ENCODE peak calls at places on chromosomes 11 and 22, in ten cellular contexts. I is aorta, D is neural progenitor cell, L is fibroblast of lung, B is PC-3, U is mammary epithelial cell, O is ovary, X is body of pancreas, H is neuronal stem cell, G is adrenal gland. J is an unnamed sample. For H3K4me1, the result is how much of the 10 kb centered on the place peaks cover.

GRCh38 chr11:12888525-12889158 is 120.5 kb upstream of the RASSF10 start:
- DNase-seq in H (peak), X (peak), B (peak), I (peak), O (peak), G (peak), D (peak), U (peak), L (peak), J (no peak)

GRCh38 chr11:60197442-60197841 is 14.6 kb upstream of the MS4A6A start:
- DNase-seq in I (no peak), B (no peak), D (no peak), X (no peak), G (no peak), L (no peak), O (no peak), U (no peak), H (no peak), J (no peak)

GRCh38 chr11:69939551-69940245 is 120.5 kb upstream of the FGF3 start:
- DNase-seq in B (no peak), H (no peak), I (peak), X (peak), L (peak), U (no peak), G (peak), O (peak), D (no peak), J (peak)

GRCh38 chr11:60762851-60763691 is 6.4 kb downstream of the MS4A15 start:
- DNase-seq in L (no peak), X (peak), O (no peak), U (no peak), B (peak), G (no peak), I (no peak), H (no peak), D (peak), J (peak)

GRCh38 chr22:43592470-43592869 is 180.7 kb downstream of the MPPED1 start:
- DNase-seq in O (no peak), G (no peak), X (peak), L (no peak), I (no peak), U (no peak), B (no peak), D (peak), H (peak), J (no peak)

GRCh38 chr11:2725367-2726300 is 25.8 kb upstream of the KCNQ1OT1 start:
- DNase-seq in U (no peak), L (peak), I (peak), G (no peak), D (no peak), O (peak), H (no peak), X (no peak), B (no peak), J (no peak)

GRCh38 chr11:47861762-47862161 is 13.6 kb upstream of the NUP160 start:
- DNase-seq in L (peak), H (no peak), D (no peak), O (no peak), B (peak), I (no peak), U (no peak), X (peak), G (no peak), J (no peak)

GRCh38 chr22:49367016-49367697 is 460.5 kb downstream of the BRD1 start:
- DNase-seq in H (no peak), X (no peak), B (no peak), U (no peak), I (no peak), O (no peak), G (no peak), D (peak), L (no peak), J (no peak)

GRCh38 chr22:28950567-28951411 is 67.4 kb downstream of the ZNRF3 start:
- DNase-seq in B (no peak), L (no peak), X (no peak), I (no peak), D (no peak), U (no peak), O (no peak), G (peak), H (no peak), J (no peak)

GRCh38 chr22:29093030-29093429 is 20.2 kb downstream of the KREMEN1 start:
- DNase-seq in X (no peak), L (no peak), H (no peak), B (no peak), U (no peak), I (no peak), D (no peak), O (no peak), G (no peak), J (no peak)

GRCh38 chr22:33756508-33756949 is 163.7 kb downstream of the LARGE1 start:
- DNase-seq in O (no peak), H (no peak), D (peak), G (no peak), L (no peak), U (no peak), I (no peak), X (no peak), B (no peak), J (no peak)

GRCh38 chr11:79465160-79465559 is 24.3 kb upstream of the TENM4 start:
- DNase-seq in I (no peak), L (no peak), G (no peak), H (no peak), D (no peak), B (no peak), X (no peak), U (no peak), O (no peak), J (no peak)

GRCh38 chr11:57321388-57321995 is 3.3 kb downstream of the TNKS1BP1 start:
- DNase-seq in U (peak), O (peak), H (no peak), I (peak), B (no peak), G (no peak), D (no peak), L (no peak), X (peak), J (no peak)
- H3K4me1 ChIP-seq in U (half or more), O (under half), H (under half), I (under half), B (under half), G (half or more), D (under half), L (under half), X (half or more), J (under half)

GRCh38 chr22:42442746-42443145 is 10.5 kb upstream of the NFAM1 start:
- DNase-seq in H (no peak), O (no peak), D (no peak), G (no peak), L (no peak), I (no peak), U (no peak), B (no peak), X (no peak), J (no peak)

GRCh38 chr22:42440728-42441127 is 8.5 kb upstream of the NFAM1 start:
- DNase-seq in H (no peak), B (no peak), O (no peak), D (no peak), G (no peak), U (no peak), L (no peak), X (no peak), I (no peak), J (no peak)

GRCh38 chr22:42446151-42446550 is 13.9 kb upstream of the NFAM1 start:
- DNase-seq in B (no peak), H (no peak), X (no peak), G (no peak), I (no peak), D (no peak), O (no peak), L (no peak), U (no peak), J (no peak)

GRCh38 chr22:42444060-42444904 is 12.1 kb upstream of the NFAM1 start:
- DNase-seq in U (peak), I (peak), L (peak), G (peak), X (peak), H (peak), O (peak), B (peak), D (peak), J (peak)

GRCh38 chr22:42443240-42444059 is 11.2 kb upstream of the NFAM1 start:
- DNase-seq in U (no peak), X (no peak), O (no peak), I (no peak), B (peak), H (no peak), D (no peak), L (no peak), G (no peak), J (no peak)
- H3K27ac ChIP-seq in U (no peak), X (peak), O (peak), I (no peak), B (no peak), H (no peak), D (no peak), L (no peak), G (no peak), J (peak)

DNA sequence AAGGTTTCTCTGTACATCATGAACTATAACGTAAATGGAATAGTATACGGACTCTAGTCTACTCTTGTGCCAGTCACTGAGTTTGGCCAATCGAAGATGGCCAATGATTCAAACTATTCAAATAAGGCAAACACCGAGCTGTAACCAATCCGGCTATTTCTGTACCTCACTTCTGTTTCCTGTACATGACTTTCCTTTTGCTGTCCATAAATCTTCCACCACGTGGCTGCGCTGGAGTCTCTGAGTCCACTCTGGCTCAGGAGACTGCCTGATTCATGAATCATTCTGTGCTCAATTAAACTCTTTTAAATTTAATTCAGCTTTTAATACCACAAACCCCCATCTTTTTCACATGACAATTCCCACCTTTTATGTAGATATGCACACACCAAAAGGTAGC is 1.5 kb upstream of the JAML start:
- DNase-seq in X (no peak), D (no peak), O (no peak), U (no peak), G (peak), L (no peak), I (peak), H (no peak), B (no peak), J (peak)
- H3K4me3 ChIP-seq in X (no peak), D (no peak), O (no peak), U (no peak), G (no peak), L (no peak), I (no peak), H (no peak), B (no peak), J (no peak)

DNA sequence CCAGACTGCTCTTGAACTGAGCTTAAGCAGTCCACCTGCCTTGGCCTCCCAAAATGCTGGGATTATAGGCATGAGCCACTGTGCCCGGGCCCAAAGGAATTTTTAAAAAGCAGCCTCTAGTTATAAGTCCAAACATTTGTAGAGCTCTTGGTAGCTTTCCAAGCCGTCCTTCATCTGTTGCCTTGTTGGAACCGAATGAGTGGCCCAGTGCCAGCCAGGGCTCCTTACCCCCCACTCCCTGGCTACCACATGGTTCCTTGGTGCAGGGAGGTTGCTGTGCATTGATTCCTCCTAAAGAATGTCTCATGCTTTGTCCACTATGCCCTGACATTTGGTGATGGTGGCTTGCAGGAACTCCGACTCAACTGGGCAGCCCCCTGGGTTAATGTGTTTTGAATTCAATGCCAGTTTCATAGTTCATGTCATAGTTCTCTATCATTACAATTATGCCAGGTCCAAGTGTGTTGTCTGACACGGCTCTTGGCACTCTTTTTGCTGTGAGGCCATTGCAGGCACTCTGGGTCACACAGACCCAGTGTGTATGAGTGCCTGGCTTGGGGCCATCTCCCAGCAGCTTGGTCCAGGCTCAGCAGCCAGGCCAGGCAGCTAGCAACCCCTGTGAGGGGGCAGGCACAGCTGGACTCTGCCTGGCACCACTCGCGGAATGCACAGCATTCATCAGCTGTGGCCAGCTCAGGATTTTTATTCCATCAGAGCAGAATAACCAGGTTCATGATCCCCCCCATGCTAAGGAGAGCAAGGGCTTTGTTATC is 13.3 kb upstream of the MICALL1 start:
- DNase-seq in D (no peak), O (peak), B (no peak), I (peak), X (peak), H (no peak), G (peak), U (no peak), L (peak), J (no peak)
- H3K4me1 ChIP-seq in D (under half), O (under half), B (under half), I (under half), X (half or more), H (under half), G (under half), U (half or more), L (under half), J (under half)